ENCODE peak calls at places on chromosomes 16 and 17, in six cellular contexts. I, H, B, E, K and X are unnamed samples.

GRCh38 chr16:88451586-88452484 is 1.2 kb upstream of the ZFPM1 start:
- DNase-seq in B (no peak), H (no peak), I (no peak), E (no peak), K (no peak), X (no peak)

GRCh38 chr17:48025904-48026502 is 11.6 kb downstream of the COPZ2 start:
- DNase-seq in I (no peak), H (no peak), K (peak; percentile 26), E (peak; percentile 77), B (no peak), X (peak; percentile 73)

GRCh38 chr16:75266738-75267630 is 15.6 kb upstream of the BCAR1 start:
- DNase-seq in E (no peak), H (no peak), K (no peak), I (no peak), B (no peak), X (no peak)

GRCh38 chr17:68775338-68775737 is 174.2 kb upstream of the FAM20A start:
- DNase-seq in I (no peak), B (no peak), H (no peak), K (no peak), E (no peak), X (no peak)

GRCh38 chr16:59859606-59860402 is 1125.7 kb upstream of the GOT2 start:
- DNase-seq in E (no peak), I (no peak), H (no peak), K (no peak), B (no peak), X (no peak)

GRCh38 chr17:64781013-64781392 is 118.9 kb upstream of the SMURF2 start:
- DNase-seq in H (no peak), I (no peak), K (peak; percentile 26), E (no peak), B (no peak), X (peak; percentile 20)

GRCh38 chr17:80709090-80709695 is 164.6 kb downstream of the RPTOR start:
- DNase-seq in K (no peak), E (no peak), B (no peak), H (no peak), I (no peak), X (no peak)

GRCh38 chr16:28259781-28260150 is 32.6 kb upstream of the SBK1 start:
- DNase-seq in E (no peak), B (no peak), K (no peak), H (no peak), I (no peak), X (no peak)

GRCh38 chr17:5286846-5287245 is 4.8 kb downstream of the RABEP1 start:
- DNase-seq in K (peak; percentile 49), I (no peak), E (no peak), B (no peak), H (no peak), X (no peak)

GRCh38 chr17:57436565-57436964 is 180.2 kb downstream of the MSI2 start:
- DNase-seq in E (no peak), K (no peak), B (no peak), H (no peak), I (no peak), X (no peak)

GRCh38 chr17:2030779-2031163 is 818 bp downstream of the DPH1 start:
- DNase-seq in B (peak; percentile 61), I (peak; percentile 91), K (no peak), H (no peak), E (no peak), X (no peak)

GRCh38 chr16:72092832-72093447 is 480 bp downstream of the TXNL4B start:
- DNase-seq in B (no peak), K (peak; percentile 45), E (peak; percentile 70), H (no peak), I (peak; percentile 33), X (peak; percentile 67)

GRCh38 chr17:62968445-62968923 is 2.4 kb downstream of the TANC2 start:
- DNase-seq in H (peak; percentile 57), B (peak; percentile 44), K (peak; percentile 93), I (peak; percentile 81), E (peak; percentile 86), X (peak; percentile 94)

GRCh38 chr16:66020061-66020460 is 346.4 kb upstream of the CDH5 start:
- DNase-seq in I (peak; percentile 21), K (no peak), H (no peak), E (no peak), B (no peak), X (peak; percentile 37)

GRCh38 chr16:74026373-74027281 is 270.0 kb upstream of the PSMD7 start:
- DNase-seq in H (no peak), I (no peak), E (no peak), B (no peak), K (peak; percentile 66), X (no peak)

GRCh38 chr17:29612404-29613370 is 10.0 kb downstream of the CORO6 start:
- DNase-seq in H (no peak), K (peak; percentile 38), E (no peak), I (no peak), B (no peak), X (no peak)

GRCh38 chr16:11499295-11500089 is 87.2 kb downstream of the LITAF start:
- DNase-seq in H (no peak), K (peak; percentile 38), I (no peak), E (peak; percentile 64), B (no peak), X (peak; percentile 52)

GRCh38 chr16:66878067-66878466 is 2.2 kb upstream of the PDP2 start:
- DNase-seq in E (no peak), H (no peak), B (no peak), I (peak; percentile 72), K (no peak), X (no peak)

GRCh38 chr16:17260271-17260849 is 210.4 kb downstream of the XYLT1 start:
- DNase-seq in E (no peak), I (no peak), B (no peak), K (no peak), H (no peak), X (no peak)

GRCh38 chr16:15494231-15494630 is 59.8 kb downstream of the BMERB1 start:
- DNase-seq in H (no peak), B (no peak), I (no peak), K (no peak), E (no peak), X (no peak)

GRCh38 chr16:87418216-87418615 is 26.1 kb downstream of the MAP1LC3B start:
- DNase-seq in K (no peak), E (no peak), I (no peak), B (no peak), H (no peak), X (no peak)

GRCh38 chr17:17051380-17051779 is 9.1 kb downstream of the MPRIP start:
- DNase-seq in K (no peak), I (no peak), B (no peak), H (no peak), E (no peak), X (no peak)

GRCh38 chr17:77476920-77477805 is 336.4 kb downstream of the SEC14L1 start:
- DNase-seq in E (peak; percentile 98), I (no peak), B (peak; percentile 65), K (no peak), H (peak; percentile 39), X (peak; percentile 98)

GRCh38 chr16:12833939-12834338 is 30.3 kb upstream of the CPPED1 start:
- DNase-seq in B (no peak), K (peak; percentile 46), E (peak; percentile 54), H (no peak), I (no peak), X (peak; percentile 5)

GRCh38 chr16:64180136-64180900 is 941.5 kb downstream of the CDH11 start:
- DNase-seq in K (no peak), B (no peak), H (no peak), I (no peak), E (no peak), X (no peak)

GRCh38 chr16:57041182-57042156 is 50.9 kb upstream of the CPNE2 start:
- DNase-seq in E (no peak), I (peak; percentile 89), B (peak; percentile 57), H (no peak), K (no peak), X (no peak)

GRCh38 chr17:41645371-41646063 is 21.1 kb upstream of the KRT17 start:
- DNase-seq in H (no peak), K (no peak), E (peak; percentile 73), B (no peak), I (no peak), X (peak; percentile 89)

GRCh38 chr17:41648411-41649195 is 24.2 kb upstream of the KRT17 start:
- DNase-seq in H (peak; percentile 87), B (peak; percentile 93), K (peak; percentile 94), I (peak; percentile 79), E (peak; percentile 76), X (peak; percentile 89)

GRCh38 chr17:41649923-41650519 is 25.6 kb upstream of the KRT17 start:
- DNase-seq in I (no peak), K (no peak), B (no peak), E (no peak), H (no peak), X (no peak)

GRCh38 chr17:41647038-41647813 is 22.9 kb upstream of the KRT17 start:
- DNase-seq in I (no peak), K (no peak), B (no peak), H (no peak), E (no peak), X (no peak)

DNA sequence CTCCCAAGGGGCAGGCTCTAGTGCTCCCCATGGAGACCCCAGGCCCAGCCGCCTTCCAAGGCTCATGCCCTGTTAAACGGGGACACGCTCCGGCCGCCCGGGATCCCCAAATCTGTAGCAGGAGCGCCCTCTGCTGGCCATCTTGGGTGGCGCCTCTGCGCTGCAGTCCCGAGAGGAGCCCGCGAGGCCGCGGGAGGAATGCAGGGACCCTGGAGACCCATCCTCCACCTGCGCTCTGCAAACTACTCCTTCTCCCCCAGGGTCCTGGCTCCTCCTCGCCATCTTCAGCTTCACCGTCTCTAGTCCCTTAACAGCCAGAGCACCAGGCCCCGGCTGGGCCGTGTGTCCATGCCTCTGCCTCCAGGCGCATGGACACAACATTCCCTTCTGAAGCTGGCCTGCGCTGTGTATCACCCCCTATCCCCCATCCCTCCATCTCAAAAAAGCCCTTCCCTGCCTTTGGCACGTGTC is 23.6 kb upstream of the KRT17 start:
- DNase-seq in B (peak; percentile 94), I (peak; percentile 75), K (peak; percentile 95), E (peak; percentile 65), H (peak; percentile 87), X (peak; percentile 77)
- H3K4me3 ChIP-seq in B (no peak overlapping the region), I (no peak overlapping the region), K (peak overlapping the region; percentile 69), E (no peak overlapping the region), H (no peak overlapping the region), X (no peak overlapping the region)

GRCh38 chr17:7613769-7614421 is 802 bp downstream of the FXR2 start:
- DNase-seq in B (no peak), K (peak; percentile 17), E (peak; percentile 37), I (no peak), H (no peak), X (peak; percentile 37)
- TF ChIP-seq CTCF in B (no peak), K (no peak), E (no peak), I (no peak), H (no peak), X (no peak)

GRCh38 chr17:3755335-3756030 is 31.8 kb downstream of the HASPIN start:
- DNase-seq in I (no peak), E (no peak), B (no peak), H (no peak), K (no peak), X (peak; percentile 17)
- H3K4me3 ChIP-seq in I (no peak overlapping the region), E (peak overlapping the region; percentile 80), B (peak overlapping the region; percentile 8), H (peak overlapping the region; percentile 27), K (peak overlapping the region; percentile 79), X (peak overlapping the region; percentile 63)

GRCh38 chr17:8287651-8288335 is 677 bp upstream of the RANGRF start:
- DNase-seq in E (no peak), I (no peak), B (no peak), H (peak; percentile 70), K (no peak), X (peak; percentile 56)
- TF ChIP-seq CTCF in E (no peak), I (no peak), B (no peak), H (no peak), K (no peak), X (no peak)